ENCODE peak calls at places on chromosomes 7 and 10, in four cellular contexts. D, H, S and R are unnamed samples.

GRCh38 chr7:73920406-73921134 is 59.6 kb downstream of the TMEM270 start:
- DNase-seq in D (no peak), H (no peak), S (no peak), R (no peak)

GRCh38 chr7:7861211-7861633 is 107.4 kb upstream of the GLCCI1 start:
- DNase-seq in D (no peak), H (no peak), S (no peak), R (no peak)

GRCh38 chr7:116710764-116711452 is 38.9 kb downstream of the MET start:
- DNase-seq in D (no peak), H (no peak), S (no peak), R (no peak)

GRCh38 chr10:96833220-96834001 is 1.3 kb downstream of the LCOR start:
- DNase-seq in D (peak), H (no peak), S (no peak), R (no peak)

GRCh38 chr10:97059006-97059871 is 126.5 kb downstream of the SLIT1 start:
- DNase-seq in D (no peak), H (no peak), S (no peak), R (no peak)

GRCh38 chr7:37349979-37350590 is 98.6 kb downstream of the ELMO1 start:
- DNase-seq in D (no peak), H (no peak), S (no peak), R (peak)

GRCh38 chr7:108484137-108484536 is 27.9 kb upstream of the NRCAM start:
- DNase-seq in D (no peak), H (no peak), S (no peak), R (no peak)

GRCh38 chr7:47488969-47489342 is 93.0 kb downstream of the TNS3 start:
- DNase-seq in D (no peak), H (no peak), S (no peak), R (no peak)

GRCh38 chr7:70582921-70583895 is 548.7 kb upstream of the GALNT17 start:
- DNase-seq in D (no peak), H (no peak), S (no peak), R (no peak)

GRCh38 chr10:94546616-94547175 is 1.1 kb downstream of the HELLS start:
- DNase-seq in D (peak), H (no peak), S (peak), R (no peak)

GRCh38 chr10:31836569-31837406 is 91.8 kb downstream of the ARHGAP12 start:
- DNase-seq in D (peak), H (no peak), S (no peak), R (peak)

GRCh38 chr7:42194218-42194617 is 42.8 kb downstream of the GLI3 start:
- DNase-seq in D (no peak), H (no peak), S (no peak), R (no peak)

GRCh38 chr7:69018200-69018599 is 580.1 kb upstream of the AUTS2 start:
- DNase-seq in D (no peak), H (no peak), S (no peak), R (no peak)

GRCh38 chr10:22670796-22671195 is 43.6 kb downstream of the PIP4K2A start:
- DNase-seq in D (no peak), H (no peak), S (no peak), R (no peak)

GRCh38 chr7:117186218-117186617 is 136.6 kb downstream of the WNT2 start:
- DNase-seq in D (peak), H (no peak), S (no peak), R (no peak)

GRCh38 chr7:41699532-41699931 is 3.4 kb downstream of the INHBA start:
- DNase-seq in D (no peak), H (no peak), S (no peak), R (no peak)

GRCh38 chr7:100483101-100483727 is 513 bp upstream of the NYAP1 start:
- DNase-seq in D (peak), H (peak), S (no peak), R (no peak)

GRCh38 chr10:59896186-59896585 is 10.2 kb downstream of the CCDC6 start:
- DNase-seq in D (no peak), H (no peak), S (no peak), R (no peak)

DNA sequence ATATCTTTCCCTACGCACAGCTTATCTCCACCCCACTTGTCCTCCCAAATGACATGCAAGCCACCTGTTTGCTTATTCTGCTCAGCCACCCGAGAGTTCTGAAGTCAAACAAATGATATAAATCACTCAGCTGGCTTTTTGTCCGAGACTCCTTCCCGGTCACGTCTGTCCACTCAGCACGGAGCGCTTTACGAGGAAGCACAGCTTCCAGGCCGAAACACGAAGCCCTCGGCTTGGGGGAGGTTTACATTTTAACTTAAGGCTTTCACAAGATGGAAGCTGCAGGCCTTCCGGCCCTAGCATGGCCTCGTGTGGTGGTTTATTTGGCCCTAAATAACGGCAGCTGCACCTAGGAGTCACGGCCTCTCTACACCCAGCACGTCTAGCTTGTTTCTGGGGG is 60.1 kb upstream of the GNA12 start:
- DNase-seq in D (no peak), H (no peak), S (no peak), R (no peak)
- TF ChIP-seq SPI1 in D (no peak), H (no peak), S (no peak), R (no peak)

GRCh38 chr7:91681718-91682117 is 198.8 kb downstream of the MTERF1 start:
- DNase-seq in D (no peak), H (no peak), S (no peak), R (no peak)
- TF ChIP-seq SPI1 in D (no peak), H (no peak), S (no peak), R (no peak)

GRCh38 chr10:102114861-102115618 is 5.1 kb downstream of the LDB1 start:
- DNase-seq in D (peak), H (peak), S (no peak), R (peak)
- TF ChIP-seq SPI1 in D (peak), H (peak), S (peak), R (peak)

GRCh38 chr10:109665321-109665720 is 258.0 kb downstream of the XPNPEP1 start:
- DNase-seq in D (no peak), H (no peak), S (no peak), R (no peak)
- TF ChIP-seq SPI1 in D (no peak), H (no peak), S (no peak), R (no peak)

GRCh38 chr7:111212857-111213523 is 122.1 kb downstream of the LRRN3 start:
- DNase-seq in D (no peak), H (no peak), S (no peak), R (no peak)

GRCh38 chr7:111210043-111210442 is 119.1 kb downstream of the LRRN3 start:
- DNase-seq in D (no peak), H (no peak), S (no peak), R (no peak)

GRCh38 chr7:111215550-111215949 is 124.6 kb downstream of the LRRN3 start:
- DNase-seq in D (no peak), H (no peak), S (no peak), R (no peak)

DNA sequence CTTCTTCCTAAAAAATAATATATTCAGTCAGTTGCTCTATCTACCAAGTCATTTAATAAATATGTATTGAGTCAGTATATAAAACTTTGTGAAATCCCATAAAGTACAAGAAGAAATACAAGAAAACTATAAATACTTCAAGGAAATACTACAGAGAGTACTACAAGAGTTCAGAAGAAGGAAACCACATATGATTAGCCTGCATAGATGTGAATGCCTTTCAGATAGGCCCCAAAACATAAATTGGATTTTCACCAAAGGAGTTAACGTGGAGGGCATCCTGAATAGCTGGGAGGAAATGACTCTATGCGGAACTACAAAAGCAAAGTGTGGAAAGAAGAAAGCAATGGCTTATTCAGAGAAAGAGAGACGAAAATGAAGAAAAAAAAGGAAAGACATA is 120.1 kb downstream of the LRRN3 start:
- DNase-seq in D (no peak), H (no peak), S (no peak), R (no peak)
- TF ChIP-seq SPI1 in D (no peak), H (no peak), S (no peak), R (no peak)

GRCh38 chr10:82440775-82441174 is 565.8 kb downstream of the NRG3 start:
- DNase-seq in D (no peak), H (no peak), S (no peak), R (no peak)

DNA sequence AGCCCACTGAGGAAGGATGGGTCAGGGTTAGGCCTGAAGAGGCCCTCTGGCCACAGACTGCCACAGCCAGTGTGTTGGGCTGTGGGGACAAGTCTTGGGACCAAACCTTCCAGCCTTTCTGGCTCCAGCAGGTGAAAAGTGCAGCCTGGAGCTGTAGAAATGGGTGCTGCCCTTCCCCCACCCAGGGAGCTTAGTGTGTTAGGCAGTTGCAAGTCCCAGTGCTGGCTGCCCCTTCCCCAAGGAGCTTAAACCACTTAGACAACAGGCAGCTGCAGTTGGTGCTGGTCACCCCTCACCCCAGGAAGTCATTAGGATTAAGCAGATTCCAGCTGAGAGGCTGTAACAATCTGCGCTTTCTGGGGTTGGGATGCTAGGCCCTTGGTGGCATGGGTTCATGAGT is 563.3 kb downstream of the NRG3 start:
- DNase-seq in D (no peak), H (no peak), S (no peak), R (no peak)
- TF ChIP-seq SPI1 in D (no peak), H (no peak), S (no peak), R (no peak)

DNA sequence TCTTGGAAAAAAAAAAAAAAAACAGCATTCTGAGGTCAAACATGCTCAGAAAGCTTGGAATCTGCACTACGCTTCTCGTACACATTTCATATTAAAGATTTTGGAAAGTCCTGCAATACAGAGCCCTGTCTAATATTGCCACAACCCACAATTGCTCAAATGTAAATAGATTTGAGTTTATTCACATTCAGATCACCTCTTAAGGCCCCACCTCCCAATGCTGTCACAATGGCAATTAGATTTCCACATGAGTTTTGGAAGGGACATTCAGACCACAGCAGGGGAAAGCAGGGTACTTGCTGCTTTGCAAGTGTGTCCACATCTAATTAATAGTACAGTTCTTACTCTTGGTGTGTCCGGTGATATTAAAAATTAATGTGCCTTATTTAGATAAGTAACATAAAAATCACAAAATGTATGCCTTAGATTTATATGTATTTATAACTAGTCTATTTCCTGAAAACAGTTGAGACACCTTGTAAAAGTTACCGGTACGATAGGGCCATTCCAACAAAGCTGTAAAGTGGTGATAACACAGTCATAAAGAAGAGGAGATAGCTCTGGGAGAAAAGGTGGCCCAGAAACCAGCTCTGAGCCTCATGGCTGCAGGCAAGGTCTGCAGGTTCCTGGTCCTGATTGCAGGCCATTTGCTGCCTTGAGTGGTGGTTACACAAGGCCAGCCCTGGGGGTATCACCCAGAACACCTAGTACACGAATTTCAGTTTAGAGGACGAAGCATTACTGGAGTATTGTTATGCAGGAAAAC is 27.9 kb downstream of the EGFR start:
- DNase-seq in D (no peak), H (no peak), S (no peak), R (no peak)
- TF ChIP-seq SPI1 in D (no peak), H (no peak), S (no peak), R (no peak)

GRCh38 chr7:107079212-107079940 is 34.9 kb downstream of the PRKAR2B start:
- DNase-seq in D (peak), H (no peak), S (no peak), R (no peak)

GRCh38 chr7:107080099-107080505 is 35.6 kb downstream of the PRKAR2B start:
- DNase-seq in D (no peak), H (no peak), S (no peak), R (no peak)

GRCh38 chr7:107076781-107077698 is 32.5 kb downstream of the PRKAR2B start:
- DNase-seq in D (peak), H (no peak), S (no peak), R (no peak)

GRCh38 chr7:107077699-107078516 is 33.4 kb downstream of the PRKAR2B start:
- DNase-seq in D (peak), H (no peak), S (no peak), R (no peak)

GRCh38 chr7:107078517-107078966 is 34.0 kb downstream of the PRKAR2B start:
- DNase-seq in D (peak), H (no peak), S (no peak), R (no peak)
- TF ChIP-seq SPI1 in D (no peak), H (no peak), S (no peak), R (no peak)

DNA sequence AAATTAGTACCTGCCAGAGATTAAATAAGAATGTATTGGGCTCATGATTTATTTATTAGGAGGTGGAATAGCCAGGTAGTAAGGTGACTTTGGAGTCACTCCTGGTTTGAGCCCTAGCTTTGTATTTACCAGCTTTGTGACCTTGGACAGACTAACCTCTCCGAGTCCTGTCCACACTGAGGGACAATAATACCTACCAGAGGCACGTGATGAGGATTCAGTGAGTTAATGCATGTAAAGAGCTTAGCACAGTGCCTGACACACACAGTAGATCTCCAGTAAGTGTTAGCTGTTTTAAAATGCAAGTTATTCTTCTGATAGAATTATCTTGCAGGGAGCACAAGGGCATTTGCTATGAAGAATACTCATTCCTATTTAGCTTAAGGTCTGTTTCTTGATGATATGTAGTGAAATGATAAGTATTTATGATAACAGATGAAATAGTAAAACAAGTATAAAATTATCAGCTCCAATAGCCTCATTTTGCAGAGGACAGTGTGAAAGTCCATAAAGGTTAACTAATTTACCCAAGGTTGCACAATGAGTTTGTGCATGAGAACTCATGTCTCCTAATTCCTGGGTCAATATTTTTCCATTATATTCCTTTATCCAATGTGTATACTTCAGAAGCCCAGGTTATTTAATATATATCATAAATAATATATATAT is 36.4 kb downstream of the RABGEF1 start:
- DNase-seq in D (no peak), H (no peak), S (no peak), R (no peak)
- TF ChIP-seq SPI1 in D (no peak), H (no peak), S (no peak), R (no peak)